ENCODE peak calls at places on chromosomes 12 and 14, in four cellular contexts. O is SJSA1; M is amniotic epithelial cell; L is stimulated activated CD8-positive, alpha-beta memory T cell treated with anti-CD3 and anti-CD28 coated beads, Interleukin-12 subunit alpha, Interleukin-12 subunit beta, amount 100 ng/mL, for 4 hours. T is an unnamed sample.

GRCh38 chr12:92194566-92194965 is 48.9 kb upstream of the BTG1 start:
- DNase-seq in O (no peak), M (no peak), L (no peak), T (no peak)

GRCh38 chr12:89884365-89884915 is 175.8 kb upstream of the ATP2B1 start:
- DNase-seq in O (no peak), M (no peak), L (no peak), T (no peak)

GRCh38 chr14:95413289-95414215 is 93.8 kb upstream of the CLMN start:
- DNase-seq in O (no peak), M (no peak), L (no peak), T (no peak)

GRCh38 chr14:51967521-51967920 is 21.8 kb upstream of the RTRAF start:
- DNase-seq in O (no peak), M (no peak), L (no peak), T (no peak)

GRCh38 chr14:36438883-36439282 is 81.1 kb downstream of the NKX2-1 start:
- DNase-seq in O (no peak), M (no peak), L (no peak), T (no peak)

GRCh38 chr14:87690076-87690661 is 302.8 kb downstream of the GALC start:
- DNase-seq in O (no peak), M (no peak), L (no peak), T (no peak)

GRCh38 chr12:47767197-47767724 is 5.8 kb upstream of the SLC48A1 start:
- DNase-seq in O (no peak), M (peak; percentile 30), L (peak; percentile 41), T (peak; percentile 21)

GRCh38 chr14:50688875-50689274 is 20.8 kb upstream of the SAV1 start:
- DNase-seq in O (no peak), M (no peak), L (no peak), T (no peak)

GRCh38 chr14:74962493-74962892 is 7.1 kb upstream of the PGF start:
- DNase-seq in O (no peak), M (no peak), L (no peak), T (no peak)

GRCh38 chr14:76872796-76873432 is 46.7 kb downstream of the LRRC74A start:
- DNase-seq in O (peak; percentile 41), M (peak; percentile 21), L (peak; percentile 26), T (peak; percentile 60)

GRCh38 chr12:7162691-7163114 is 26.8 kb upstream of the PEX5 start:
- DNase-seq in O (no peak), M (peak; percentile 12), L (no peak), T (peak; percentile 58)

GRCh38 chr12:67362526-67362925 is 93.4 kb downstream of the CAND1 start:
- DNase-seq in O (no peak), M (no peak), L (no peak), T (no peak)

GRCh38 chr12:495466-495865 is 35.7 kb downstream of the B4GALNT3 start:
- DNase-seq in O (no peak), M (no peak), L (no peak), T (no peak)

GRCh38 chr12:3432176-3432742 is 58.7 kb upstream of the PRMT8 start:
- DNase-seq in O (no peak), M (no peak), L (no peak), T (no peak)

GRCh38 chr12:79370021-79370420 is 320.7 kb downstream of the PAWR start:
- DNase-seq in O (no peak), M (no peak), L (no peak), T (no peak)

GRCh38 chr12:45327823-45328383 is 112.0 kb downstream of the ANO6 start:
- DNase-seq in O (no peak), M (peak; percentile 42), L (no peak), T (no peak)

GRCh38 chr14:68146812-68147211 is 327.2 kb downstream of the RAD51B start:
- DNase-seq in O (peak; percentile 84), M (peak; percentile 98), L (no peak), T (no peak)

GRCh38 chr14:26163761-26164160 is 434.1 kb downstream of the NOVA1 start:
- DNase-seq in O (no peak), M (no peak), L (no peak), T (no peak)

GRCh38 chr14:71029236-71029781 is 122.0 kb downstream of the PCNX1 start:
- DNase-seq in O (no peak), M (no peak), L (no peak), T (no peak)

GRCh38 chr12:57092876-57093411 is 4.0 kb downstream of the NAB2 start:
- DNase-seq in O (no peak), M (no peak), L (no peak), T (no peak)

GRCh38 chr12:120720234-120720968 is 5.2 kb upstream of the ACADS start:
- DNase-seq in O (no peak), M (peak; percentile 90), L (no peak), T (peak; percentile 23)

GRCh38 chr12:114334395-114334794 is 71.5 kb downstream of the TBX5 start:
- DNase-seq in O (no peak), M (no peak), L (no peak), T (no peak)

GRCh38 chr12:12439636-12440035 is 82.8 kb downstream of the BORCS5 start:
- DNase-seq in O (no peak), M (peak; percentile 98), L (peak; percentile 36), T (no peak)

GRCh38 chr12:49990269-49990668 is 17.5 kb downstream of the AQP6 start:
- DNase-seq in O (no peak), M (peak; percentile 75), L (no peak), T (no peak)

GRCh38 chr14:73996731-73997107 is 22.4 kb downstream of the ENTPD5 start:
- DNase-seq in O (no peak), M (no peak), L (no peak), T (no peak)

GRCh38 chr12:11718768-11719253 is 69.3 kb downstream of the ETV6 start:
- DNase-seq in O (peak; percentile 67), M (peak; percentile 86), L (no peak), T (no peak)

GRCh38 chr12:97756066-97756701 is 293.6 kb downstream of the RMST start:
- DNase-seq in O (no peak), M (no peak), L (no peak), T (no peak)

GRCh38 chr12:51368640-51369517 is 22.3 kb downstream of the GALNT6 start:
- DNase-seq in O (no peak), M (peak; percentile 95), L (peak; percentile 75), T (no peak)

GRCh38 chr12:3115078-3115477 is 37.9 kb downstream of the TSPAN9 start:
- DNase-seq in O (no peak), M (no peak), L (no peak), T (no peak)

GRCh38 chr14:36647827-36648753 is 13.6 kb upstream of the PAX9 start:
- DNase-seq in O (peak; percentile 63), M (peak; percentile 34), L (no peak), T (no peak)

GRCh38 chr14:24071144-24071697 is at the start of gene CPNE6:
- DNase-seq in O (no peak), M (no peak), L (no peak), T (peak; percentile 52)

GRCh38 chr12:2501464-2502181 is 293.1 kb upstream of the FKBP4 start:
- DNase-seq in O (no peak), M (no peak), L (no peak), T (no peak)